ENCODE peak calls at places on chromosomes 5 and 9, in five cellular contexts. One of them, this sample, is unnamed.
A peak's percentile ranks its signal among the peaks of the same experiment; 100 is the strongest.

GRCh38 chr5:67028371-67028770 is 168.2 kb downstream of the CD180 start:
- DNase-seq in PC-3: no peak
- DNase-seq in neuronal stem cell: no peak
- DNase-seq in mammary epithelial cell: peak; percentile 30
- DNase-seq in GM23338: no peak
- DNase-seq in this sample: no peak

GRCh38 chr9:73011346-73011745 is 58.5 kb upstream of the ALDH1A1 start:
- DNase-seq in PC-3: no peak
- DNase-seq in neuronal stem cell: no peak
- DNase-seq in mammary epithelial cell: no peak
- DNase-seq in GM23338: no peak
- DNase-seq in this sample: no peak

GRCh38 chr5:121982500-121983261 is 20.9 kb downstream of the SRFBP1 start:
- DNase-seq in PC-3: peak; percentile 60
- DNase-seq in neuronal stem cell: no peak
- DNase-seq in mammary epithelial cell: peak; percentile 33
- DNase-seq in GM23338: no peak
- DNase-seq in this sample: no peak

GRCh38 chr5:112407240-112407639 is 11.8 kb downstream of the EPB41L4A start:
- DNase-seq in PC-3: no peak
- DNase-seq in neuronal stem cell: no peak
- DNase-seq in mammary epithelial cell: no peak
- DNase-seq in GM23338: no peak
- DNase-seq in this sample: no peak

GRCh38 chr5:142981886-142982820 is 212.0 kb downstream of the ARHGAP26 start:
- DNase-seq in PC-3: peak; percentile 81
- DNase-seq in neuronal stem cell: peak; percentile 33
- DNase-seq in mammary epithelial cell: peak; percentile 94
- DNase-seq in GM23338: peak; percentile 49
- DNase-seq in this sample: peak; percentile 69

GRCh38 chr5:172841258-172841657 is 7.2 kb downstream of the ERGIC1 start:
- DNase-seq in PC-3: no peak
- DNase-seq in neuronal stem cell: no peak
- DNase-seq in mammary epithelial cell: no peak
- DNase-seq in GM23338: no peak
- DNase-seq in this sample: no peak

GRCh38 chr5:149150457-149150856 is 9.2 kb downstream of the ABLIM3 start:
- DNase-seq in PC-3: no peak
- DNase-seq in neuronal stem cell: no peak
- DNase-seq in mammary epithelial cell: no peak
- DNase-seq in GM23338: no peak
- DNase-seq in this sample: peak; percentile 68

GRCh38 chr9:131754846-131755245 is 15.0 kb upstream of the RAPGEF1 start:
- DNase-seq in PC-3: no peak
- DNase-seq in neuronal stem cell: no peak
- DNase-seq in mammary epithelial cell: no peak
- DNase-seq in GM23338: peak; percentile 75
- DNase-seq in this sample: no peak

GRCh38 chr9:136426787-136427186 is 12.9 kb downstream of the INPP5E start:
- DNase-seq in PC-3: no peak
- DNase-seq in neuronal stem cell: no peak
- DNase-seq in mammary epithelial cell: peak; percentile 27
- DNase-seq in GM23338: no peak
- DNase-seq in this sample: no peak

GRCh38 chr5:146765089-146765832 is 113.3 kb downstream of the PPP2R2B start:
- DNase-seq in PC-3: no peak
- DNase-seq in neuronal stem cell: no peak
- DNase-seq in mammary epithelial cell: no peak
- DNase-seq in GM23338: no peak
- DNase-seq in this sample: no peak

GRCh38 chr9:90724112-90724511 is 77.5 kb upstream of the SYK start:
- DNase-seq in PC-3: peak; percentile 12
- DNase-seq in neuronal stem cell: no peak
- DNase-seq in mammary epithelial cell: no peak
- DNase-seq in GM23338: no peak
- DNase-seq in this sample: no peak

GRCh38 chr5:143717400-143717799 is 94.6 kb upstream of the HMHB1 start:
- DNase-seq in PC-3: no peak
- DNase-seq in neuronal stem cell: no peak
- DNase-seq in mammary epithelial cell: peak; percentile 63
- DNase-seq in GM23338: no peak
- DNase-seq in this sample: no peak

GRCh38 chr5:149367249-149367971 is 9.6 kb downstream of the PCYOX1L start:
- DNase-seq in PC-3: peak; percentile 95
- DNase-seq in neuronal stem cell: peak; percentile 81
- DNase-seq in mammary epithelial cell: peak; percentile 54
- DNase-seq in GM23338: peak; percentile 96
- DNase-seq in this sample: peak; percentile 76

GRCh38 chr5:91339053-91339710 is 43.9 kb downstream of the ARRDC3 start:
- DNase-seq in PC-3: no peak
- DNase-seq in neuronal stem cell: no peak
- DNase-seq in mammary epithelial cell: no peak
- DNase-seq in GM23338: peak; percentile 52
- DNase-seq in this sample: no peak

GRCh38 chr5:140630296-140630695 is 2.7 kb downstream of the CD14 start:
- DNase-seq in PC-3: no peak
- DNase-seq in neuronal stem cell: no peak
- DNase-seq in mammary epithelial cell: peak; percentile 51
- DNase-seq in GM23338: no peak
- DNase-seq in this sample: no peak

GRCh38 chr9:81868145-81868544 is 60.1 kb upstream of the SPATA31D4 start:
- DNase-seq in PC-3: no peak
- DNase-seq in neuronal stem cell: no peak
- DNase-seq in mammary epithelial cell: no peak
- DNase-seq in GM23338: no peak
- DNase-seq in this sample: no peak

GRCh38 chr5:1228121-1228520 is 2.9 kb downstream of the SLC6A18 start:
- DNase-seq in PC-3: no peak
- DNase-seq in neuronal stem cell: no peak
- DNase-seq in mammary epithelial cell: no peak
- DNase-seq in GM23338: no peak
- DNase-seq in this sample: no peak

GRCh38 chr9:34590376-34591090 is 1.0 kb upstream of the CNTFR start:
- DNase-seq in PC-3: no peak
- DNase-seq in neuronal stem cell: no peak
- DNase-seq in mammary epithelial cell: no peak
- DNase-seq in GM23338: peak; percentile 66
- DNase-seq in this sample: no peak

GRCh38 chr9:126703330-126704156 is 89.8 kb downstream of the LMX1B start:
- DNase-seq in PC-3: no peak
- DNase-seq in neuronal stem cell: no peak
- DNase-seq in mammary epithelial cell: no peak
- DNase-seq in GM23338: no peak
- DNase-seq in this sample: no peak

GRCh38 chr5:139315056-139315455 is 21.5 kb downstream of the MATR3 start:
- DNase-seq in PC-3: no peak
- DNase-seq in neuronal stem cell: no peak
- DNase-seq in mammary epithelial cell: no peak
- DNase-seq in GM23338: no peak
- DNase-seq in this sample: no peak

GRCh38 chr5:155129513-155129880 is 115.9 kb downstream of the KIF4B start:
- DNase-seq in PC-3: peak; percentile 1
- DNase-seq in neuronal stem cell: no peak
- DNase-seq in mammary epithelial cell: no peak
- DNase-seq in GM23338: no peak
- DNase-seq in this sample: no peak

GRCh38 chr5:107801061-107801460 is 130.3 kb upstream of the EFNA5 start:
- DNase-seq in PC-3: no peak
- DNase-seq in neuronal stem cell: no peak
- DNase-seq in mammary epithelial cell: no peak
- DNase-seq in GM23338: no peak
- DNase-seq in this sample: no peak

GRCh38 chr9:28941856-28942255 is 1368.6 kb upstream of the C9orf72 start:
- DNase-seq in PC-3: no peak
- DNase-seq in neuronal stem cell: peak; percentile 1
- DNase-seq in mammary epithelial cell: no peak
- DNase-seq in GM23338: peak; percentile 47
- DNase-seq in this sample: no peak

GRCh38 chr5:16995372-16995771 is 59.3 kb upstream of the MYO10 start:
- DNase-seq in PC-3: no peak
- DNase-seq in neuronal stem cell: no peak
- DNase-seq in mammary epithelial cell: no peak
- DNase-seq in GM23338: no peak
- DNase-seq in this sample: no peak

GRCh38 chr5:167916706-167917105 is 374.7 kb upstream of the WWC1 start:
- DNase-seq in PC-3: no peak
- DNase-seq in neuronal stem cell: no peak
- DNase-seq in mammary epithelial cell: peak; percentile 20
- DNase-seq in GM23338: peak; percentile 28
- DNase-seq in this sample: no peak

DNA sequence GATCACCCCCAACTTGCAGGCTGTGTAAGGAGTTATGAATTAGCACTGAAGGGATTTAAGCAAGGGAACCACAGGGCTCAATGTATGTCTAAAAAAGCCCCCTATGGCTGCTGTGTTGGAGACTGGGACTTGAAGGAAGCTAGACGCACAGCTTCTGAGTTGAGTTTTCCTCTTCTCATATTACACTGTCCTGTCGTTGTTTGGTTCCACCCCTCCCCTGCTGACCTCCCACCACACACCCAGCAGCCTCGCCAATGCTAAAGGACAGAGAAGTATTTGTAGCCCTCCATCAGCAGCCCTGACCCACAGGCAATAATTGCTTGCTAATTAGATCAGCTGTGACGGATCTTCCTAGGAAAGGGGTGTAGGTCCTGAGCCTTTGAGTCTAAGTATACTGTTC is 15.1 kb upstream of the CARTPT start:
- DNase-seq in PC-3: no peak
- DNase-seq in neuronal stem cell: peak; percentile 30
- DNase-seq in mammary epithelial cell: no peak
- DNase-seq in GM23338: peak; percentile 40
- DNase-seq in this sample: no peak
- H2AFZ ChIP-seq in PC-3: no peak overlapping the region
- H2AFZ ChIP-seq in neuronal stem cell: peak overlapping the region; percentile 60
- H2AFZ ChIP-seq in mammary epithelial cell: no peak overlapping the region
- H2AFZ ChIP-seq in GM23338: peak overlapping the region; percentile 33
- H2AFZ ChIP-seq in this sample: no peak overlapping the region

GRCh38 chr9:130426467-130426773 is 18.3 kb upstream of the ASS1 start:
- DNase-seq in PC-3: no peak
- DNase-seq in neuronal stem cell: no peak
- DNase-seq in mammary epithelial cell: no peak
- DNase-seq in GM23338: no peak
- DNase-seq in this sample: no peak

GRCh38 chr9:130428096-130428665 is 16.6 kb upstream of the ASS1 start:
- DNase-seq in PC-3: no peak
- DNase-seq in neuronal stem cell: no peak
- DNase-seq in mammary epithelial cell: no peak
- DNase-seq in GM23338: no peak
- DNase-seq in this sample: no peak

GRCh38 chr9:130427326-130427725 is 17.4 kb upstream of the ASS1 start:
- DNase-seq in PC-3: no peak
- DNase-seq in neuronal stem cell: no peak
- DNase-seq in mammary epithelial cell: no peak
- DNase-seq in GM23338: no peak
- DNase-seq in this sample: no peak

GRCh38 chr9:130425741-130426466 is 18.9 kb upstream of the ASS1 start:
- DNase-seq in PC-3: no peak
- DNase-seq in neuronal stem cell: no peak
- DNase-seq in mammary epithelial cell: no peak
- DNase-seq in GM23338: no peak
- DNase-seq in this sample: no peak

GRCh38 chr9:130426883-130427282 is 17.9 kb upstream of the ASS1 start:
- DNase-seq in PC-3: peak; percentile 77
- DNase-seq in neuronal stem cell: no peak
- DNase-seq in mammary epithelial cell: peak; percentile 93
- DNase-seq in GM23338: no peak
- DNase-seq in this sample: peak; percentile 66
- H2AFZ ChIP-seq in PC-3: peak overlapping the region; percentile 53
- H2AFZ ChIP-seq in neuronal stem cell: no peak overlapping the region
- H2AFZ ChIP-seq in mammary epithelial cell: peak overlapping the region; percentile 85
- H2AFZ ChIP-seq in GM23338: no peak overlapping the region
- H2AFZ ChIP-seq in this sample: no peak overlapping the region

DNA sequence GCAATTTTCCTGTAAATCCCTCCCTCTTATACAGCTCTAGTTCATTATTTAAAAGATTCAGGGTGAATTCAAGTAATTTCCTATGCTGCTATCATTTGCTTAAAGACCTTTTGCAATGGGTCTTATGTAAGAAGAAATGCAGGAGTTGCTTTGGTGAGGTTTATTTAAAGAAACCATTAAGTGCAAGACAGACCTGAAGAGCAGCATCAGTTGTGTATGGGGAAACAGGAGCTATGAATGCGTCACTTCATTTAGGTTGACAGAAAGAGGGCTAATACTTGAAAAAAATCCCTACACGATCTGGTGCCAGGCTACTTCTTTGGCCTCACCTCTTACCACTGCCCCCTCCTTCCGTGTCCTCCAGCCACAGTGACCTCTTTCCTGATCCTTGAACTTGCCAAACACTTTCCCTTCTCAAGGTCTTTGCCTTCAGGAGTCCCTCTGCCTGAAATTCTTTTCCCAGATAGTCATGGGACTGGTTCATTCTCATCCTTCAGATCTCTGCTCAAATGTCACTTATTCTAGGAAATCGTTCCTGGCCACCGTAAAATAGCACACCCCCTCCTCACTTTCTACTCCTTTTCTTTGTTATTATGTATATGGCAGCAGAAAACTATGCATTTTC is 1.4 kb upstream of the JAK2 start:
- DNase-seq in PC-3: no peak
- DNase-seq in neuronal stem cell: no peak
- DNase-seq in mammary epithelial cell: no peak
- DNase-seq in GM23338: peak; percentile 12
- DNase-seq in this sample: no peak
- H2AFZ ChIP-seq in PC-3: peak overlapping the region; percentile 83
- H2AFZ ChIP-seq in neuronal stem cell: peak overlapping the region; percentile 95
- H2AFZ ChIP-seq in mammary epithelial cell: peak overlapping the region; percentile 99
- H2AFZ ChIP-seq in GM23338: peak overlapping the region; percentile 98
- H2AFZ ChIP-seq in this sample: peak overlapping the region; percentile 97

GRCh38 chr5:78005021-78005785 is 229.1 kb upstream of the TBCA start:
- DNase-seq in PC-3: peak; percentile 33
- DNase-seq in neuronal stem cell: no peak
- DNase-seq in mammary epithelial cell: no peak
- DNase-seq in GM23338: no peak
- DNase-seq in this sample: no peak

GRCh38 chr5:78003914-78004313 is 227.8 kb upstream of the TBCA start:
- DNase-seq in PC-3: no peak
- DNase-seq in neuronal stem cell: peak; percentile 79
- DNase-seq in mammary epithelial cell: no peak
- DNase-seq in GM23338: no peak
- DNase-seq in this sample: no peak

GRCh38 chr5:78004559-78004958 is 228.4 kb upstream of the TBCA start:
- DNase-seq in PC-3: no peak
- DNase-seq in neuronal stem cell: no peak
- DNase-seq in mammary epithelial cell: no peak
- DNase-seq in GM23338: no peak
- DNase-seq in this sample: no peak

GRCh38 chr5:78002690-78003089 is 226.6 kb upstream of the TBCA start:
- DNase-seq in PC-3: no peak
- DNase-seq in neuronal stem cell: no peak
- DNase-seq in mammary epithelial cell: no peak
- DNase-seq in GM23338: no peak
- DNase-seq in this sample: no peak

DNA sequence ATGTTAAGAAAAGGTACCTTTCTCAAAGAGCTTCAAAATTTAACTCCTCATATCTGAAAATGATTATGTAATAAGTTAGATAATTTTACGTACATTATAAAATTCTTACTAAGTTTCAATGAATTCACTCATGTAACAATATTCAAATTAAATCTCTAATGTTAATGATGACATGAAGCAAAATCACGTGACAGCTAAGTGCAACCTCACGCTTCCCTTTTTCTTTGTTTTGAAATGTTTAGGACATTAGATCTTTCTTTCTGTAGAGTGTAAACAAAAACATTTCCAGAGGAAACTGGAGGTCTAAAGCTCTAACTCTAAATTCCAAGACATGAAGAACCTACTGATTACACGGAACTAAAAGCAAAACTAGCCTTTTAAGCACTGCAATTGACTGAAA is 227.3 kb upstream of the TBCA start:
- DNase-seq in PC-3: no peak
- DNase-seq in neuronal stem cell: no peak
- DNase-seq in mammary epithelial cell: no peak
- DNase-seq in GM23338: no peak
- DNase-seq in this sample: no peak
- H2AFZ ChIP-seq in PC-3: no peak overlapping the region
- H2AFZ ChIP-seq in neuronal stem cell: no peak overlapping the region
- H2AFZ ChIP-seq in mammary epithelial cell: no peak overlapping the region
- H2AFZ ChIP-seq in GM23338: no peak overlapping the region
- H2AFZ ChIP-seq in this sample: no peak overlapping the region

This sample was measured in PC-9.